ENCODE peak calls at places on chromosomes 7 and 10, in nine cellular contexts. Z is endothelial cell, Q is AG04450, S is A549, U is cardiac fibroblast, N is NB4, T is uterus, R is B cell, B is kidney. O is an unnamed sample.

GRCh38 chr7:91824201-91824600 is 56.3 kb downstream of the MTERF1 start:
- DNase-seq in Q (no peak), T (no peak), U (no peak), S (no peak), Z (no peak), B (no peak), R (no peak), N (no peak), O (no peak)

GRCh38 chr7:75638607-75639070 is 100.1 kb downstream of the HIP1 start:
- DNase-seq in B (peak), N (no peak), T (peak), R (peak), Q (peak), U (peak), Z (peak), S (no peak), O (no peak)

GRCh38 chr7:36034020-36034419 is 119.0 kb upstream of the EEPD1 start:
- DNase-seq in T (no peak), B (no peak), N (no peak), Q (no peak), S (peak), U (peak), Z (no peak), R (no peak), O (no peak)

GRCh38 chr10:50576245-50576815 is 47.4 kb downstream of the SGMS1 start:
- DNase-seq in U (peak), S (no peak), N (no peak), B (no peak), Z (no peak), T (no peak), Q (no peak), R (no peak), O (no peak)

GRCh38 chr7:155452505-155453295 is 5.2 kb upstream of the EN2 start:
- DNase-seq in Z (no peak), R (no peak), S (no peak), B (no peak), U (no peak), N (no peak), Q (no peak), T (no peak), O (no peak)

GRCh38 chr7:106418094-106418493 is 133.3 kb upstream of the NAMPT start:
- DNase-seq in T (no peak), N (peak), U (peak), R (no peak), Z (no peak), Q (no peak), B (no peak), S (no peak), O (no peak)

GRCh38 chr10:69748621-69749020 is 53.1 kb upstream of the COL13A1 start:
- DNase-seq in Z (no peak), R (no peak), S (no peak), T (no peak), B (no peak), N (no peak), Q (no peak), U (no peak), O (no peak)

GRCh38 chr7:2904202-2904601 is 60.1 kb upstream of the GNA12 start:
- DNase-seq in B (peak), Z (no peak), Q (no peak), S (no peak), T (no peak), N (no peak), U (no peak), R (no peak), O (no peak)

GRCh38 chr10:64376169-64376568 is 855.0 kb downstream of the REEP3 start:
- DNase-seq in T (no peak), U (no peak), R (no peak), Q (no peak), Z (no peak), S (no peak), N (no peak), B (no peak), O (no peak)

GRCh38 chr10:3537518-3537917 is 247.5 kb downstream of the KLF6 start:
- DNase-seq in Z (no peak), U (no peak), N (no peak), Q (no peak), B (no peak), S (no peak), T (no peak), R (no peak), O (no peak)

GRCh38 chr10:49161411-49161997 is 26.7 kb downstream of the TMEM273 start:
- DNase-seq in R (no peak), U (peak), Q (no peak), B (no peak), S (peak), N (peak), Z (no peak), T (no peak), O (no peak)
- TF ChIP-seq CTCF in R (no peak), U (peak), Q (peak), B (peak), S (no peak), N (peak), Z (no peak), T (peak), O (no peak)

GRCh38 chr10:122213766-122214165 is 57.3 kb upstream of the BTBD16 start:
- DNase-seq in N (peak), Q (no peak), B (no peak), T (no peak), R (no peak), Z (no peak), U (no peak), S (no peak), O (no peak)
- TF ChIP-seq CTCF in N (no peak), Q (no peak), B (no peak), T (no peak), R (no peak), Z (no peak), U (no peak), S (no peak), O (no peak)

DNA sequence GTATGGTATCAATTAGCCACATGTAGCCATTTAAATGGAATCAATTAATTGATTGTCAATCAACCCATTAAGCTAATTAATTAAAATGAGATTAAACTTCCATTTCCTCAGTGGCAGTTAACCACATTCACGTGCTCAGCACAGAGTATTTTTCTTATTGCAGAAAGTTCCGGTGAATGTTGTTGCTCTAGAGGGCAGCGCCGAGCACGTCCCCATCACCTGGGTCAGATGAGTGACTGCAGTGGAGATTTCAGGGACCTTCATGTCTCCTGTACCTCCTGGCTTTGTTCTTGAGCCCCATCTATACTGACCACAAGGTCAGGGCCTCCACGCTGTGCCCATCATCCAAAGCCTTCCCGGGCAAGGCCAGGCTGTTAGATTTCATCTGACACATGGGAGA is 168.8 kb upstream of the MKI67 start:
- DNase-seq in Z (no peak), N (no peak), R (no peak), T (no peak), B (no peak), S (no peak), U (no peak), Q (no peak), O (no peak)
- TF ChIP-seq CTCF in Z (no peak), N (peak), R (no peak), T (no peak), B (no peak), S (no peak), U (no peak), Q (no peak), O (no peak)

DNA sequence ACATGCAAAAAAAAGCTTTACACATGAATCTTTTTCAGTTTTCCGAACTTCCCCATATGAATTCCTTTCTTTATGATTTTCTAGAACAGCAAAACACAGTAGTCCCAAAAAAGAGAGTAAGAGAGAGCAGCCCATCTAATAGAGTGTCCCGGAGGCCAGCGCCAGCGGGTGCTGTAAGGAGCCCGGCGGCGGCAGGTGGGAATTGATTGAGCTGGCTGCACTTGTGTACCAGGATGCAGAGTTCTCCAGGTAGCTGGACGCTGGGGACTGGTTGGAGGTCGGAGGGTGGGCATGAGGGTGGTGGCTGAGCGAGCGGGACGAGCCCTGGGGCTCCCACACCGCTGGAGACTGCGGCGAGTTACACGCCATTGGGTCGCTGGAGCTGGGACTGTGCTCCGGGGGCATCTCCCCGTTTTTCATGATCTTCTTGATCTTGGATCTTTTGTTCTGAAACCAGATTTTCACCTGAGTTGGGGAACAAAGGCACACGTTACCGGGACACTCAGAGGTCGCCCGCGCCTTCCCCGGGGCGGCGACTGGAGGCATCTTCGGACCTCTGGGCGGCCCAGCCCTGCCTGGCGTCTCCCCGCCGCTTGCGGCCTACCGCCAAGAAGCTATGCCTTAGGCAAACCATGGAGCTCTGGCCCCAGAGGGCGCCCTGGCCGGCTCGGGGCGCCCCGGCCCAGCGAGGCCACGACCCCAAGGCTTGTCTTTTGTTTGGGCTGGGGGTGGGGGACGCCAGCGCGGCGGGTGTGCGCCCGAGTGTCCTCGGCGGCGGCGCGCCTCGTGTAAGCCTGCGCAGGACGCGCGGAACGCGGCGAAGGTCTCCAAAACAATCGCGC is 3.8 kb downstream of the DLX5 start:
- DNase-seq in B (no peak), N (no peak), S (no peak), T (no peak), R (no peak), U (no peak), Q (no peak), Z (no peak), O (no peak)
- TF ChIP-seq CTCF in B (no peak), N (no peak), S (no peak), T (no peak), R (no peak), U (no peak), Q (no peak), Z (no peak), O (no peak)

GRCh38 chr10:26728957-26729356 is 31.5 kb downstream of the PDSS1 start:
- DNase-seq in R (no peak), T (no peak), N (no peak), Q (no peak), B (no peak), Z (no peak), S (no peak), U (no peak), O (no peak)
- TF ChIP-seq CTCF in R (peak), T (no peak), N (no peak), Q (no peak), B (no peak), Z (no peak), S (no peak), U (peak), O (no peak)

GRCh38 chr7:130560972-130561371 is 69.1 kb downstream of the MEST start:
- DNase-seq in B (no peak), S (peak), Q (no peak), Z (no peak), T (no peak), R (peak), N (peak), U (peak), O (no peak)
- TF ChIP-seq CTCF in B (no peak), S (peak), Q (peak), Z (no peak), T (no peak), R (no peak), N (peak), U (peak), O (no peak)

GRCh38 chr10:14562197-14562596 is 212.5 kb downstream of the FAM107B start:
- DNase-seq in Z (no peak), T (no peak), N (no peak), S (no peak), Q (no peak), B (no peak), R (no peak), U (no peak), O (no peak)

GRCh38 chr10:14562615-14563214 is 212.0 kb downstream of the FAM107B start:
- DNase-seq in U (no peak), Z (no peak), R (no peak), Q (no peak), N (peak), T (no peak), B (no peak), S (no peak), O (no peak)

GRCh38 chr10:14558025-14558424 is 216.7 kb downstream of the FAM107B start:
- DNase-seq in Q (no peak), N (no peak), T (no peak), R (no peak), Z (no peak), B (no peak), S (no peak), U (no peak), O (no peak)

GRCh38 chr10:14560794-14561765 is 213.6 kb downstream of the FAM107B start:
- DNase-seq in R (no peak), U (no peak), S (no peak), Z (no peak), N (peak), B (no peak), T (no peak), Q (no peak), O (no peak)

DNA sequence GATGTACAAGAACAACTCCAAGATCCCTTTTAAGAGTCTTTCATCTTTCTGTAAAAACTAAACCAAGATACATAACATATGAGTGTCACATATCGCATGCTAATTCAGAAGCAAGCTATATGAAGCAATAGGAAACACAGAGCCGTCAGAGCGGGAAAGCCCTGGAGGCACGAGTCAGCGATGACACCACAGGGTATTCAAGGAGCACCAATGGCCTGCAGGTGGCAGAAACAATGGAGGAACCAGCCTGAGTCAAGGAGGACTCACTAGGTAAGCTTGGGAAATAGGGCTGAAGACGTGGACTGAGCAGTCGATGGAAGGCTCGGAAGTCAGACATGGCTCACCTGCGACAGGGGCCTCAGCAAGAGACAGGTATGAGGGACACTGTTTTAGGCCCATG is 214.4 kb downstream of the FAM107B start:
- DNase-seq in Q (no peak), N (peak), T (no peak), Z (peak), B (no peak), R (no peak), U (peak), S (peak), O (no peak)
- TF ChIP-seq CTCF in Q (no peak), N (peak), T (no peak), Z (no peak), B (no peak), R (no peak), U (peak), S (no peak), O (no peak)